ENCODE peak calls at places on chromosomes 1 and 21, in eight cellular contexts. N, I, W, Q, G, F, L and D are unnamed samples.

GRCh38 chr21:15301014-15301413 is 236.2 kb upstream of the NRIP1 start:
- DNase-seq in N (no peak), I (no peak), W (no peak), Q (no peak), G (no peak), F (no peak), L (peak), D (no peak)

GRCh38 chr1:32990887-32991286 is 26.3 kb upstream of the RNF19B start:
- DNase-seq in N (no peak), I (no peak), W (no peak), Q (no peak), G (no peak), F (no peak), L (peak), D (no peak)

GRCh38 chr1:17540255-17541001 is 930 bp downstream of the ARHGEF10L start:
- DNase-seq in N (no peak), I (no peak), W (peak), Q (no peak), G (peak), F (no peak), L (peak), D (no peak)

GRCh38 chr1:45322486-45323040 is 4.1 kb upstream of the HPDL start:
- DNase-seq in N (no peak), I (no peak), W (no peak), Q (no peak), G (no peak), F (no peak), L (no peak), D (no peak)

GRCh38 chr1:59046730-59047157 is 250.2 kb upstream of the FGGY start:
- DNase-seq in N (no peak), I (no peak), W (no peak), Q (no peak), G (no peak), F (no peak), L (no peak), D (no peak)

GRCh38 chr21:35696644-35697043 is 363.7 kb downstream of the SETD4 start:
- DNase-seq in N (no peak), I (no peak), W (no peak), Q (no peak), G (no peak), F (no peak), L (no peak), D (no peak)

GRCh38 chr1:161962094-161962887 is 61.4 kb downstream of the OLFML2B start:
- DNase-seq in N (no peak), I (no peak), W (no peak), Q (peak), G (no peak), F (no peak), L (peak), D (no peak)

GRCh38 chr1:228366851-228367741 is 39.5 kb downstream of the TRIM11 start:
- DNase-seq in N (no peak), I (peak), W (no peak), Q (no peak), G (no peak), F (no peak), L (no peak), D (no peak)

GRCh38 chr21:29238967-29239289 is 59.8 kb upstream of the BACH1 start:
- DNase-seq in N (no peak), I (no peak), W (no peak), Q (no peak), G (no peak), F (no peak), L (no peak), D (no peak)

GRCh38 chr1:198950036-198950435 is 311.2 kb downstream of the PTPRC start:
- DNase-seq in N (no peak), I (no peak), W (no peak), Q (no peak), G (no peak), F (no peak), L (no peak), D (no peak)

GRCh38 chr1:54716299-54717047 is 812 bp downstream of the TTC4 start:
- DNase-seq in N (no peak), I (no peak), W (no peak), Q (peak), G (no peak), F (peak), L (peak), D (no peak)

GRCh38 chr1:225318706-225319575 is 108.9 kb downstream of the LBR start:
- DNase-seq in N (no peak), I (no peak), W (peak), Q (peak), G (peak), F (peak), L (peak), D (peak)

GRCh38 chr1:203839081-203839480 is 22.3 kb upstream of the SNRPE start:
- DNase-seq in N (no peak), I (no peak), W (no peak), Q (peak), G (no peak), F (no peak), L (no peak), D (peak)

GRCh38 chr1:36553591-36554417 is 71.1 kb upstream of the CSF3R start:
- DNase-seq in N (no peak), I (peak), W (peak), Q (peak), G (peak), F (peak), L (peak), D (peak)

GRCh38 chr1:154434346-154435075 is 29.4 kb downstream of the IL6R start:
- DNase-seq in N (peak), I (no peak), W (no peak), Q (peak), G (no peak), F (no peak), L (no peak), D (no peak)

GRCh38 chr1:64890699-64891439 is 75.5 kb downstream of the JAK1 start:
- DNase-seq in N (no peak), I (no peak), W (no peak), Q (no peak), G (no peak), F (no peak), L (no peak), D (no peak)

GRCh38 chr1:226688056-226688748 is 50.9 kb downstream of the ITPKB start:
- DNase-seq in N (peak), I (no peak), W (no peak), Q (no peak), G (peak), F (no peak), L (no peak), D (no peak)

GRCh38 chr1:231315887-231316286 is 21.8 kb downstream of the EXOC8 start:
- DNase-seq in N (no peak), I (peak), W (peak), Q (no peak), G (peak), F (no peak), L (peak), D (no peak)

GRCh38 chr1:149845416-149845815 is 54.0 kb upstream of the BOLA1 start:
- DNase-seq in N (no peak), I (no peak), W (no peak), Q (no peak), G (peak), F (no peak), L (no peak), D (no peak)

GRCh38 chr1:4756851-4757580 is 102.6 kb downstream of the AJAP1 start:
- DNase-seq in N (no peak), I (no peak), W (no peak), Q (no peak), G (no peak), F (no peak), L (no peak), D (no peak)

GRCh38 chr21:16841917-16842316 is 670.9 kb upstream of the CXADR start:
- DNase-seq in N (no peak), I (no peak), W (no peak), Q (no peak), G (no peak), F (no peak), L (no peak), D (no peak)

GRCh38 chr1:205440476-205441317 is 15.1 kb downstream of the BLACAT1 start:
- DNase-seq in N (no peak), I (peak), W (no peak), Q (no peak), G (peak), F (peak), L (peak), D (peak)

GRCh38 chr1:112532074-112532473 is 23.3 kb downstream of the WNT2B start:
- DNase-seq in N (no peak), I (no peak), W (no peak), Q (no peak), G (no peak), F (no peak), L (no peak), D (no peak)

GRCh38 chr1:150321826-150322166 is 463 bp downstream of the PRPF3 start:
- DNase-seq in N (no peak), I (no peak), W (no peak), Q (no peak), G (no peak), F (peak), L (no peak), D (no peak)

GRCh38 chr1:81869286-81869685 is 68.6 kb downstream of the ADGRL2 start:
- DNase-seq in N (no peak), I (no peak), W (no peak), Q (no peak), G (no peak), F (no peak), L (no peak), D (no peak)

GRCh38 chr1:220099826-220100225 is 5.9 kb downstream of the IARS2 start:
- DNase-seq in N (no peak), I (no peak), W (no peak), Q (no peak), G (no peak), F (no peak), L (no peak), D (no peak)

GRCh38 chr1:58047265-58047858 is 499.2 kb downstream of the OMA1 start:
- DNase-seq in N (no peak), I (no peak), W (peak), Q (no peak), G (peak), F (peak), L (peak), D (no peak)

GRCh38 chr1:3738943-3739342 is 13.3 kb upstream of the CCDC27 start:
- DNase-seq in N (no peak), I (no peak), W (no peak), Q (no peak), G (no peak), F (no peak), L (no peak), D (no peak)

GRCh38 chr1:56194911-56195310 is 384.5 kb downstream of the PLPP3 start:
- DNase-seq in N (no peak), I (no peak), W (no peak), Q (peak), G (no peak), F (no peak), L (no peak), D (no peak)

GRCh38 chr1:55257958-55258357 is 42.8 kb upstream of the USP24 start:
- DNase-seq in N (no peak), I (no peak), W (no peak), Q (no peak), G (no peak), F (no peak), L (no peak), D (no peak)

GRCh38 chr1:192747942-192748341 is 60.9 kb upstream of the RGS2 start:
- DNase-seq in N (no peak), I (no peak), W (no peak), Q (peak), G (no peak), F (peak), L (peak), D (peak)

GRCh38 chr1:207962716-207963428 is 51.9 kb upstream of the CD34 start:
- DNase-seq in N (no peak), I (peak), W (no peak), Q (no peak), G (no peak), F (no peak), L (peak), D (no peak)

GRCh38 chr1:232625319-232625868 is 4.5 kb downstream of the SIPA1L2 start:
- DNase-seq in N (no peak), I (no peak), W (no peak), Q (no peak), G (no peak), F (no peak), L (no peak), D (no peak)

GRCh38 chr1:206895837-206896242 is 1.4 kb upstream of the IL24 start:
- DNase-seq in N (no peak), I (no peak), W (peak), Q (no peak), G (no peak), F (no peak), L (no peak), D (no peak)

GRCh38 chr1:166947398-166948043 is 27.8 kb downstream of the ILDR2 start:
- DNase-seq in N (peak), I (peak), W (no peak), Q (no peak), G (peak), F (no peak), L (peak), D (no peak)

GRCh38 chr1:55168353-55168752 is 46.8 kb downstream of the USP24 start:
- DNase-seq in N (no peak), I (no peak), W (no peak), Q (no peak), G (no peak), F (no peak), L (no peak), D (no peak)

GRCh38 chr1:78003882-78004718 is 639 bp upstream of the DNAJB4 start:
- DNase-seq in N (no peak), I (no peak), W (no peak), Q (peak), G (peak), F (peak), L (peak), D (peak)

GRCh38 chr1:191022856-191023255 is 545.2 kb upstream of the BRINP3 start:
- DNase-seq in N (no peak), I (no peak), W (no peak), Q (peak), G (no peak), F (no peak), L (peak), D (no peak)